ENCODE peak calls at places on chromosomes 6 and 20, in six cellular contexts. D is heart right ventricle, H is H9, M is upper lobe of right lung, X is astrocyte, L is spleen. Y is an unnamed sample.

GRCh38 chr6:71164890-71165289 is 123.7 kb upstream of the OGFRL1 start:
- DNase-seq in D (no peak), X (no peak), M (no peak), H (no peak), L (no peak), Y (no peak)

GRCh38 chr6:36127462-36128016 is 2.8 kb upstream of the MAPK13 start:
- DNase-seq in M (peak), D (no peak), H (no peak), L (peak), X (peak), Y (no peak)

GRCh38 chr6:32944265-32944664 is 3.4 kb upstream of the HLA-DMB start:
- DNase-seq in X (no peak), M (no peak), L (peak), D (no peak), H (no peak), Y (no peak)

GRCh38 chr6:160534050-160534696 is 129.9 kb downstream of the LPA start:
- DNase-seq in D (peak), H (peak), M (peak), L (peak), X (peak), Y (no peak)

GRCh38 chr20:53522696-53523095 is 70.9 kb downstream of the ZNF217 start:
- DNase-seq in M (no peak), X (no peak), D (no peak), H (no peak), L (no peak), Y (no peak)

GRCh38 chr6:6751615-6752014 is 163.1 kb downstream of the LY86 start:
- DNase-seq in D (no peak), H (no peak), M (peak), X (no peak), L (no peak), Y (no peak)

GRCh38 chr6:22622390-22622789 is 53.0 kb downstream of the HDGFL1 start:
- DNase-seq in M (no peak), H (no peak), X (no peak), D (no peak), L (no peak), Y (no peak)

GRCh38 chr6:100452998-100453397 is 11.7 kb downstream of the SIM1 start:
- DNase-seq in D (no peak), M (no peak), X (no peak), H (no peak), L (no peak), Y (no peak)

GRCh38 chr6:43604174-43604573 is 24.9 kb downstream of the GTPBP2 start:
- DNase-seq in D (no peak), H (no peak), L (no peak), X (peak), M (no peak), Y (peak)

GRCh38 chr6:46734867-46735719 is at the start of gene PLA2G7:
- DNase-seq in M (peak), H (peak), D (peak), X (peak), L (peak), Y (no peak)

GRCh38 chr6:148295261-148295887 is 47.3 kb upstream of the SASH1 start:
- DNase-seq in H (no peak), M (no peak), L (no peak), X (no peak), D (no peak), Y (no peak)

GRCh38 chr20:19249515-19249914 is 37.1 kb downstream of the SLC24A3 start:
- DNase-seq in H (no peak), D (no peak), L (no peak), M (no peak), X (no peak), Y (no peak)

GRCh38 chr6:12185081-12185673 is 105.0 kb upstream of the EDN1 start:
- DNase-seq in H (no peak), D (no peak), M (no peak), X (no peak), L (no peak), Y (no peak)

GRCh38 chr6:65638047-65638831 is 68.8 kb downstream of the EYS start:
- DNase-seq in D (no peak), X (no peak), L (no peak), H (peak), M (no peak), Y (no peak)

GRCh38 chr20:21106171-21106694 is at the start of gene LINC00237:
- DNase-seq in L (no peak), D (no peak), M (no peak), X (no peak), H (peak), Y (no peak)

GRCh38 chr6:72553531-72554202 is 68.2 kb upstream of the KCNQ5 start:
- DNase-seq in X (peak), L (no peak), D (no peak), M (no peak), H (no peak), Y (peak)

GRCh38 chr20:54477134-54477533 is 1.7 kb downstream of the DOK5 start:
- DNase-seq in H (no peak), M (no peak), D (no peak), X (no peak), L (no peak), Y (no peak)

GRCh38 chr20:44720994-44721784 is 6.0 kb downstream of the CCN5 start:
- DNase-seq in L (no peak), M (peak), H (no peak), X (peak), D (peak), Y (peak)

GRCh38 chr6:30142665-30143064 is 6.7 kb downstream of the TRIM40 start:
- DNase-seq in M (no peak), H (no peak), D (no peak), X (no peak), L (no peak), Y (no peak)

GRCh38 chr6:103797738-103798137 is 1062.0 kb downstream of the HACE1 start:
- DNase-seq in M (no peak), X (no peak), D (no peak), H (no peak), L (no peak), Y (no peak)

GRCh38 chr6:25370175-25371036 is 91.2 kb downstream of the CARMIL1 start:
- DNase-seq in L (no peak), M (no peak), X (no peak), H (no peak), D (no peak), Y (no peak)

GRCh38 chr6:25369450-25370086 is 90.4 kb downstream of the CARMIL1 start:
- DNase-seq in M (no peak), L (no peak), X (peak), D (no peak), H (peak), Y (no peak)

GRCh38 chr6:25366785-25367657 is 87.8 kb downstream of the CARMIL1 start:
- DNase-seq in L (no peak), M (no peak), H (no peak), D (no peak), X (no peak), Y (no peak)

GRCh38 chr6:25371037-25371347 is 91.8 kb downstream of the CARMIL1 start:
- DNase-seq in H (no peak), D (no peak), M (no peak), L (no peak), X (no peak), Y (no peak)

GRCh38 chr6:25369043-25369442 is 89.9 kb downstream of the CARMIL1 start:
- DNase-seq in L (no peak), M (no peak), D (no peak), X (peak), H (no peak), Y (no peak)
- H3K27ac ChIP-seq in L (peak), M (no peak), D (peak), X (no peak), H (no peak), Y (no peak)

GRCh38 chr6:42304313-42304712 is 86.7 kb upstream of the MRPS10 start:
- DNase-seq in L (no peak), M (no peak), X (no peak), D (no peak), H (no peak), Y (no peak)
- H3K27ac ChIP-seq in L (no peak), M (no peak), X (no peak), D (no peak), H (no peak), Y (no peak)

GRCh38 chr6:80967618-80968017 is 784.9 kb downstream of the TENT5A start:
- DNase-seq in X (no peak), H (no peak), L (no peak), M (no peak), D (no peak), Y (no peak)
- H3K27ac ChIP-seq in X (no peak), H (no peak), L (no peak), M (no peak), D (no peak), Y (no peak)

DNA sequence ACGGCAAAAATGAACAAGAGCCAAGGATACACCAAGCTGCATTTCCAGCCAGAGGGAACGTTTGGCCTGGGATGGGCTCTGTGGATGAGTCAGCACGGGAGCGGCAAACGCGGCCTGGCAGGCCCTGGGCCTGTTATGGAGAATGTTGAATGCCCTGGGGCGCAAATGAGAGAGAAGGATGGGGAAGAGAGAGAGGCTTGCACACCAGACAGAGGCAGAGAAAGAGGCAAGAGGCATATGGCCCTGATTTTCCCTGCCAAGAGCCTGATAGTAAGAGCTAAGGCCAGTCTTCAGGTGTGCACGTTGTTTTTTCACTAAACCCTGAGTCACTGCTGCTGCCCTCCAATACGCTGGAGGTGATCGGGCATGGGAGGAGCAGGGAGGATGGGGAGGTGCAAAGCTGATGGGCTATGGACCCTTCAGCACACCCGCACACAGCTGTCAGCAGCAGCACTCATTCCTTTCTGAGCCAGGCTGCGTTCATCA is 61.5 kb upstream of the SLC22A23 start:
- DNase-seq in M (no peak), D (no peak), H (peak), X (peak), L (no peak), Y (peak)
- H3K27ac ChIP-seq in M (no peak), D (no peak), H (no peak), X (no peak), L (no peak), Y (peak)

GRCh38 chr6:129338683-129339082 is 371.3 kb downstream of the ARHGAP18 start:
- DNase-seq in L (no peak), M (no peak), X (no peak), H (no peak), D (no peak), Y (no peak)
- H3K27ac ChIP-seq in L (no peak), M (no peak), X (no peak), H (no peak), D (no peak), Y (no peak)

GRCh38 chr20:574297-574942 is 30.8 kb upstream of the CSNK2A1 start:
- DNase-seq in X (no peak), D (peak), H (peak), L (no peak), M (no peak), Y (no peak)
- H3K27ac ChIP-seq in X (no peak), D (peak), H (no peak), L (no peak), M (no peak), Y (no peak)

GRCh38 chr20:37711987-37712961 is 18.4 kb downstream of the CTNNBL1 start:
- DNase-seq in M (no peak), D (peak), H (no peak), X (no peak), L (no peak), Y (no peak)
- H3K27ac ChIP-seq in M (no peak), D (peak), H (no peak), X (no peak), L (peak), Y (no peak)

GRCh38 chr6:97048771-97049170 is 124.2 kb downstream of the KLHL32 start:
- DNase-seq in H (no peak), D (no peak), X (no peak), M (no peak), L (no peak), Y (no peak)
- H3K27ac ChIP-seq in H (no peak), D (no peak), X (no peak), M (no peak), L (no peak), Y (peak)

DNA sequence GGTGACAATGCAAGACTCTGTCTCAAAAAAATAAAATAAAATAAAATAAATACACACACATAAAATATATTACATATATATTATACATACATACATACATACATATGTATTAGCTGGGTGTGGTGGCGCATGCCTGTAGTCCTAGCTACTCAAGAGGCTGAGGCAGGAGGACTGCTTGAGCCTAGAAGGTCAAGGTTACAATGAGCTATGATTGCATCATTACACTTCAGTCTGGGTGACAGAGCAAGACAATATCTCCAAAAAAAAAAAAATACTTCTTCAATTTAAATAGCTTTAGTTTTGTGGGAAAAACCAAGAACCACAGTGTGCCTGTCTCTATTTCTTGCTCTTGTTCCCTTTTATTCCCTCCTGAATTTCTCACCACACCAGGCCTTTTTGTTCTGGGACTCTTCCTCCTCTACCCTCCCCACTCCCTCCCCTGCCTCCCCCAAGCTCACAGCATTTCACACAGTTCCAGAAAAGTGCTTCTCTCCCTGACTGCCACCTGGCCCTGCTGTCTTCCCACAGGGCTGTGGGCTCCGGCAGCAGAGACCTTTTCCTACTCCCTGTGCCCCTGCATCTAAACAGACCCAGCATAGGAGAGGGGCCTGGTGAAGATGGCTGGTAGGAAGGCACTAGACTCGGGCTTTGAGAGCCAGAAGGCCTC is 1.3 kb downstream of the C20orf203 start:
- DNase-seq in H (no peak), L (no peak), M (no peak), X (no peak), D (no peak), Y (no peak)
- H3K27ac ChIP-seq in H (no peak), L (peak), M (no peak), X (no peak), D (no peak), Y (no peak)

DNA sequence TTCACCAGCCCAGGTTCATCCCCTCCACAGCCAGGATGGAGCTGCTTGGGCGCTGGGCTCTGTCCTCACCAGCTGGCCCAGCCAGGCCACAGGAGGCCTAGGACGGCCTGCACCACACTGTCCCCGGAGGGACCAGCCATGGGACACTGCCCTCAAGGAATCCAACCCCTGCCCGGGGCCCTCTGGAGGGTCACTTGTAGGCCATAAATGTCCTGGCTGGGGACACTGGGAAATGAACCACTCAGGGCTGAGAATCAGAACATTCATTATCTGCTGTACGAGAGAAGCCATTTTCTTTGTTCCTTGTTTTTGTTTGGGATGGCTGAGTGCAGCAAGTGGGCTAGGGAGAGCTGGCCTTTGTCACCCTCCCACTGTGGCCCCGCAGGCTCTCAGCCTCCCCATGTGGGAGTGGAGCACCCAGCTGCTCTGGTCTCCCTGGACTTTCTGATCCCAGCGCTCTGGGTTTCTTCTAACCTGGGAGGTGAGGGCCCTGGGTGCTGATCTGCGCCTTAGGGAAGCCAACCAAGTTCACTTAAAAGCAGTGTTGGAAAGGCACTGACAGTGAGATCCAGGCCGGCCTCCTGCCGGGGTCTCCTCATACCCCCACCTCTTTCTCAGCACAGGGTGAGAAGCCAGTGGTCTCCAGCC is 9.9 kb downstream of the C20orf203 start:
- DNase-seq in M (no peak), L (no peak), H (no peak), X (no peak), D (no peak), Y (no peak)
- H3K27ac ChIP-seq in M (no peak), L (no peak), H (no peak), X (no peak), D (no peak), Y (no peak)